ENCODE peak calls at places on chromosomes 12 and 14, in seven cellular contexts. One of them, this sample, is unnamed.

GRCh38 chr12:47819902-47820630 is at the start of gene HDAC7:
- DNase-seq in endodermal cell: peak
- DNase-seq in tibial artery: peak
- DNase-seq in PC-9: peak
- DNase-seq in heart left ventricle: peak
- DNase-seq in GM06990: peak
- DNase-seq in right lobe of liver: peak
- DNase-seq in this sample: peak

GRCh38 chr12:59973515-59973914 is 377.7 kb downstream of the SLC16A7 start:
- DNase-seq in endodermal cell: no peak
- DNase-seq in tibial artery: no peak
- DNase-seq in PC-9: peak
- DNase-seq in heart left ventricle: no peak
- DNase-seq in GM06990: no peak
- DNase-seq in right lobe of liver: no peak
- DNase-seq in this sample: no peak

GRCh38 chr12:105204916-105205315 is 31.1 kb downstream of the APPL2 start:
- DNase-seq in endodermal cell: no peak
- DNase-seq in tibial artery: no peak
- DNase-seq in PC-9: no peak
- DNase-seq in heart left ventricle: no peak
- DNase-seq in GM06990: no peak
- DNase-seq in right lobe of liver: no peak
- DNase-seq in this sample: peak

GRCh38 chr14:104971447-104972240 is 6.5 kb downstream of the AHNAK2 start:
- DNase-seq in endodermal cell: peak
- DNase-seq in tibial artery: peak
- DNase-seq in PC-9: no peak
- DNase-seq in heart left ventricle: peak
- DNase-seq in GM06990: no peak
- DNase-seq in right lobe of liver: no peak
- DNase-seq in this sample: no peak

GRCh38 chr14:100914597-100915021 is 11.1 kb upstream of the RTL1 start:
- DNase-seq in endodermal cell: no peak
- DNase-seq in tibial artery: no peak
- DNase-seq in PC-9: no peak
- DNase-seq in heart left ventricle: no peak
- DNase-seq in GM06990: no peak
- DNase-seq in right lobe of liver: no peak
- DNase-seq in this sample: no peak

GRCh38 chr12:2845280-2845679 is 10.4 kb upstream of the NRIP2 start:
- DNase-seq in endodermal cell: peak
- DNase-seq in tibial artery: peak
- DNase-seq in PC-9: no peak
- DNase-seq in heart left ventricle: peak
- DNase-seq in GM06990: no peak
- DNase-seq in right lobe of liver: no peak
- DNase-seq in this sample: no peak

GRCh38 chr12:4909734-4910501 is at the start of gene KCNA1:
- DNase-seq in endodermal cell: peak
- DNase-seq in tibial artery: no peak
- DNase-seq in PC-9: no peak
- DNase-seq in heart left ventricle: no peak
- DNase-seq in GM06990: peak
- DNase-seq in right lobe of liver: no peak
- DNase-seq in this sample: no peak

GRCh38 chr12:117192057-117192456 is 1.8 kb upstream of the FBXO21 start:
- DNase-seq in endodermal cell: peak
- DNase-seq in tibial artery: no peak
- DNase-seq in PC-9: no peak
- DNase-seq in heart left ventricle: no peak
- DNase-seq in GM06990: no peak
- DNase-seq in right lobe of liver: peak
- DNase-seq in this sample: peak

GRCh38 chr12:52050771-52051541 is at the start of gene NR4A1:
- DNase-seq in endodermal cell: peak
- DNase-seq in tibial artery: peak
- DNase-seq in PC-9: peak
- DNase-seq in heart left ventricle: peak
- DNase-seq in GM06990: peak
- DNase-seq in right lobe of liver: peak
- DNase-seq in this sample: peak
- TF ChIP-seq CTCF in endodermal cell: peak
- TF ChIP-seq CTCF in tibial artery: no peak
- TF ChIP-seq CTCF in PC-9: no peak
- TF ChIP-seq CTCF in heart left ventricle: peak
- TF ChIP-seq CTCF in GM06990: peak
- TF ChIP-seq CTCF in right lobe of liver: no peak
- TF ChIP-seq CTCF in this sample: no peak

DNA sequence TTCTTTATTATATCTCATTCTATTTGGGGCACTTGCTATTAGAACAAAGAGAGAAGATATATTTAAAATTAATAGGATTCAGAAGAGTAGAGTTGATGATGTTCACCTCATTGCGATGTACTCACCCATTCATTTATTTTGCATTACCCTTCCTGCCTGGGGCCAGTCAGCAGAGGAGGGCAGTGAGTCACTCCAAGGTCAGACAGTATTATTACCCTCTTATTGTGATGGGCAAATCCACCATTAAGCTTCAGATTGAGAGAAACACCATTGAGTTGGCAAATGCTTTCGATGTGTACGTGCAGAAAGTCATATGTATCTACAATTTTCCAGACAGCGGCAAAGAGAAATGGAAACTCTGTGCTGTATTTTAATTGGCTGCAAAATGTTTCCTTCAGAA is 134.2 kb downstream of the BICD1 start:
- DNase-seq in endodermal cell: no peak
- DNase-seq in tibial artery: no peak
- DNase-seq in PC-9: no peak
- DNase-seq in heart left ventricle: no peak
- DNase-seq in GM06990: no peak
- DNase-seq in right lobe of liver: no peak
- DNase-seq in this sample: no peak
- TF ChIP-seq CTCF in endodermal cell: no peak
- TF ChIP-seq CTCF in tibial artery: no peak
- TF ChIP-seq CTCF in PC-9: no peak
- TF ChIP-seq CTCF in heart left ventricle: no peak
- TF ChIP-seq CTCF in GM06990: no peak
- TF ChIP-seq CTCF in right lobe of liver: no peak
- TF ChIP-seq CTCF in this sample: no peak

DNA sequence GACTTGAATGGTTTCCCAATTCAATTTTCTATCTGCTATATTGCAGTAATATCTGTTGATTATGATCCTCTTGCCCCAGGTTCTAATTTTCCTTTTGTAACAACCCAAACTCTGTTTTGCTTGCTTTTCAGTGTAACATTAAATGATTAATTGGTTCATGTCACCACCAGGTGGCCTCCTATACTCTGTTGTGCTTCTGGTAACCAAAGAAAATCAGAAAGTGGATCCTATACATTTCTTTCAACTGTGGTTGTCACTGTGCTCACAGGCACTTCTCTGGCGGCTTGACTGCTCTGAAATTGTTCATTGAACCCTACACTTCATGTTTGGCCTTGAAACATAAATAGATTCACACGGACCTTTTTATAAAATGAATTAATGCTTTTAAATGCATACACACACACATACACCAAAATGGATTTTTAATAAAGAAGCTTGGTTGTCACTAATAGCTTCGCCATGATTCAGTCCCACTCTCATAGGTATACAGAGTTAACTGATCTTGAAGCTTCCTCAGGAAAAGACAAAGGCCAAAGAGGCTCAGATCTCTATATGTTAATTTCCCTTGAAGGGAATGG is 227.5 kb upstream of the NPAS3 start:
- DNase-seq in endodermal cell: peak
- DNase-seq in tibial artery: no peak
- DNase-seq in PC-9: no peak
- DNase-seq in heart left ventricle: no peak
- DNase-seq in GM06990: no peak
- DNase-seq in right lobe of liver: no peak
- DNase-seq in this sample: peak
- TF ChIP-seq CTCF in endodermal cell: peak
- TF ChIP-seq CTCF in tibial artery: peak
- TF ChIP-seq CTCF in PC-9: peak
- TF ChIP-seq CTCF in heart left ventricle: peak
- TF ChIP-seq CTCF in GM06990: peak
- TF ChIP-seq CTCF in right lobe of liver: peak
- TF ChIP-seq CTCF in this sample: peak

DNA sequence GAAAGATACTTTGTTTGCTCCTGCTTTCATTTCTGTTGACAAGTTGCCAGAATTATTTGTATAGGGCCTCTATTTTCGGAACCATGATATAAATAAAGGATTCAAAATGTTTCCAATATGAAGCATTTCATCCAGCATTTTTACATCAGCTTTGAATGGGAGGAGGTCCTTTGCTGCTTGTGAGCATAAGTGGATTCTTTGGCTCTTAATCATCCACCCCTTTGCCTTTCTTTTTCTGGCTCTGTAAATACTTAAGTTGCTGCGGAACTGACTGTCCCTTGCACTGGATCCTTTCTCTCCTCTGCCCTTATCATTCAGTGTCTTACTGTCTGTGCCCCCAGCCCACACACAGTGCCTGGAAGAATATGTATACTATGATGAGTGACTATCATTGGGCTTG is 357.3 kb upstream of the RGS6 start:
- DNase-seq in endodermal cell: no peak
- DNase-seq in tibial artery: no peak
- DNase-seq in PC-9: no peak
- DNase-seq in heart left ventricle: no peak
- DNase-seq in GM06990: no peak
- DNase-seq in right lobe of liver: no peak
- DNase-seq in this sample: no peak
- TF ChIP-seq CTCF in endodermal cell: no peak
- TF ChIP-seq CTCF in tibial artery: no peak
- TF ChIP-seq CTCF in PC-9: no peak
- TF ChIP-seq CTCF in heart left ventricle: no peak
- TF ChIP-seq CTCF in GM06990: no peak
- TF ChIP-seq CTCF in right lobe of liver: no peak
- TF ChIP-seq CTCF in this sample: no peak

DNA sequence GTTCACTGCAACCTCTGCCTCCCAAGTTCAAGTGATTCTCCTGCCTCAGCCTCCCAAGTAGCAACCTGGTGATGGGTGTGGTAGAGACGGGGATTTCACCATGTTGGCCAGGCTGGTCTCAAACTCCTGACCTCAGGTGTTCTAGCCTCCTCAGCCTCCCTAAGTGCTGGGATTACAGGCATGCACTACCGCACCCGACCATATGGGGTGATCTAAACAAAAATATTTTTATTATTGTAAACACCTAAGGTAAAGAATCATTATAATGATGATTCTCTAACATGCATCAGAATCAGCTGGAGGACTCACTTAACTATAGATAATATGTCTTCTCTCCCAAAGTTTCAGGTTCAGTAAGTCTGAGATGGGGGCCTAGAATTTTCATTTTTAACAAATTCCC is 96.2 kb upstream of the ALG10 start:
- DNase-seq in endodermal cell: no peak
- DNase-seq in tibial artery: no peak
- DNase-seq in PC-9: no peak
- DNase-seq in heart left ventricle: no peak
- DNase-seq in GM06990: no peak
- DNase-seq in right lobe of liver: no peak
- DNase-seq in this sample: no peak
- TF ChIP-seq CTCF in endodermal cell: peak
- TF ChIP-seq CTCF in tibial artery: no peak
- TF ChIP-seq CTCF in PC-9: peak
- TF ChIP-seq CTCF in heart left ventricle: no peak
- TF ChIP-seq CTCF in GM06990: no peak
- TF ChIP-seq CTCF in right lobe of liver: no peak
- TF ChIP-seq CTCF in this sample: no peak

GRCh38 chr12:52221912-52222457 is 11.1 kb upstream of the KRT7 start:
- DNase-seq in endodermal cell: peak
- DNase-seq in tibial artery: peak
- DNase-seq in PC-9: peak
- DNase-seq in heart left ventricle: no peak
- DNase-seq in GM06990: peak
- DNase-seq in right lobe of liver: peak
- DNase-seq in this sample: peak
- TF ChIP-seq CTCF in endodermal cell: peak
- TF ChIP-seq CTCF in tibial artery: no peak
- TF ChIP-seq CTCF in PC-9: peak
- TF ChIP-seq CTCF in heart left ventricle: peak
- TF ChIP-seq CTCF in GM06990: peak
- TF ChIP-seq CTCF in right lobe of liver: peak
- TF ChIP-seq CTCF in this sample: peak

GRCh38 chr12:89906824-89907223 is 198.2 kb upstream of the ATP2B1 start:
- DNase-seq in endodermal cell: no peak
- DNase-seq in tibial artery: no peak
- DNase-seq in PC-9: no peak
- DNase-seq in heart left ventricle: no peak
- DNase-seq in GM06990: no peak
- DNase-seq in right lobe of liver: no peak
- DNase-seq in this sample: no peak
- TF ChIP-seq CTCF in endodermal cell: no peak
- TF ChIP-seq CTCF in tibial artery: no peak
- TF ChIP-seq CTCF in PC-9: no peak
- TF ChIP-seq CTCF in heart left ventricle: no peak
- TF ChIP-seq CTCF in GM06990: no peak
- TF ChIP-seq CTCF in right lobe of liver: no peak
- TF ChIP-seq CTCF in this sample: no peak